ENCODE peak calls at places on chromosomes 2 and 18, in eight cellular contexts. C is Calu3, Y is myocyte, I is kidney epithelial cell, E is T-helper 1 cell, V is SJSA1, H is NCI-H1048, J is GM12865. M is an unnamed sample.

GRCh38 chr2:104851236-104852160 is 2.4 kb upstream of the POU3F3 start:
- DNase-seq in C (no peak), Y (no peak), I (no peak), E (no peak), V (no peak), H (no peak), J (no peak), M (no peak)

GRCh38 chr2:217919781-217920351 is 82.9 kb downstream of the TNS1 start:
- DNase-seq in C (no peak), Y (no peak), I (peak; percentile 73), E (no peak), V (peak; percentile 53), H (no peak), J (no peak), M (no peak)

GRCh38 chr2:20042531-20042930 is 8.9 kb downstream of the LAPTM4A start:
- DNase-seq in C (no peak), Y (no peak), I (no peak), E (no peak), V (no peak), H (no peak), J (no peak), M (no peak)

GRCh38 chr2:136664713-136665112 is 100.6 kb upstream of the THSD7B start:
- DNase-seq in C (no peak), Y (no peak), I (no peak), E (no peak), V (no peak), H (no peak), J (no peak), M (no peak)

GRCh38 chr2:96642564-96643350 is at the start of gene FER1L5:
- DNase-seq in C (no peak), Y (no peak), I (peak; percentile 48), E (no peak), V (no peak), H (no peak), J (no peak), M (no peak)

GRCh38 chr2:10448208-10448645 is at the start of gene ODC1:
- DNase-seq in C (peak; percentile 96), Y (peak; percentile 95), I (peak; percentile 37), E (peak; percentile 94), V (peak; percentile 89), H (peak; percentile 87), J (peak; percentile 98), M (peak; percentile 99)

GRCh38 chr2:120678251-120678650 is 57.4 kb upstream of the GLI2 start:
- DNase-seq in C (no peak), Y (no peak), I (no peak), E (no peak), V (no peak), H (no peak), J (no peak), M (no peak)

GRCh38 chr2:30400151-30400954 is 46.7 kb upstream of the LCLAT1 start:
- DNase-seq in C (no peak), Y (no peak), I (no peak), E (no peak), V (no peak), H (no peak), J (no peak), M (no peak)

GRCh38 chr2:16546128-16546754 is 119.4 kb downstream of the CYRIA start:
- DNase-seq in C (peak; percentile 39), Y (peak; percentile 77), I (peak; percentile 23), E (peak; percentile 7), V (peak; percentile 19), H (peak; percentile 8), J (peak; percentile 48), M (no peak)

GRCh38 chr18:59606193-59607175 is 90.7 kb downstream of the CCBE1 start:
- DNase-seq in C (no peak), Y (peak; percentile 83), I (peak; percentile 16), E (no peak), V (peak; percentile 96), H (no peak), J (no peak), M (no peak)

GRCh38 chr2:30730736-30731135 is 76.5 kb downstream of the CAPN13 start:
- DNase-seq in C (no peak), Y (no peak), I (no peak), E (no peak), V (no peak), H (no peak), J (no peak), M (no peak)

GRCh38 chr2:108084311-108084710 is 98.0 kb downstream of the SLC5A7 start:
- DNase-seq in C (no peak), Y (no peak), I (no peak), E (no peak), V (no peak), H (no peak), J (no peak), M (no peak)

GRCh38 chr2:98912221-98912851 is 23.7 kb downstream of the CRACDL start:
- DNase-seq in C (peak; percentile 53), Y (peak; percentile 96), I (peak; percentile 76), E (no peak), V (no peak), H (no peak), J (no peak), M (no peak)

GRCh38 chr2:72031346-72032115 is 116.1 kb downstream of the CYP26B1 start:
- DNase-seq in C (no peak), Y (no peak), I (no peak), E (no peak), V (no peak), H (no peak), J (no peak), M (no peak)

GRCh38 chr2:9115219-9115618 is 91.4 kb upstream of the ASAP2 start:
- DNase-seq in C (no peak), Y (no peak), I (no peak), E (no peak), V (no peak), H (no peak), J (no peak), M (no peak)

GRCh38 chr2:197674546-197674945 is 841 bp downstream of the RFTN2 start:
- DNase-seq in C (no peak), Y (peak; percentile 46), I (no peak), E (no peak), V (peak; percentile 29), H (no peak), J (no peak), M (no peak)

GRCh38 chr18:27412551-27412950 is 227.4 kb upstream of the CHST9 start:
- DNase-seq in C (no peak), Y (peak; percentile 22), I (no peak), E (no peak), V (no peak), H (no peak), J (no peak), M (no peak)

GRCh38 chr18:62702259-62702658 is 13.1 kb upstream of the PHLPP1 start:
- DNase-seq in C (no peak), Y (peak; percentile 52), I (no peak), E (no peak), V (no peak), H (no peak), J (peak; percentile 12), M (no peak)

GRCh38 chr18:36769172-36769571 is 59.6 kb downstream of the TPGS2 start:
- DNase-seq in C (no peak), Y (no peak), I (no peak), E (no peak), V (no peak), H (no peak), J (no peak), M (no peak)

GRCh38 chr2:240465268-240465764 is 29.9 kb downstream of the GPC1 start:
- DNase-seq in C (no peak), Y (no peak), I (no peak), E (no peak), V (no peak), H (no peak), J (no peak), M (no peak)

GRCh38 chr2:201448701-201449100 is 2.6 kb downstream of the TRAK2 start:
- DNase-seq in C (no peak), Y (no peak), I (no peak), E (peak; percentile 57), V (no peak), H (no peak), J (no peak), M (peak; percentile 30)

GRCh38 chr2:55159037-55159651 is 72.9 kb downstream of the CLHC1 start:
- DNase-seq in C (no peak), Y (peak; percentile 94), I (no peak), E (no peak), V (no peak), H (no peak), J (peak; percentile 50), M (no peak)

GRCh38 chr2:200086911-200087310 is 131.5 kb downstream of the MAIP1 start:
- DNase-seq in C (no peak), Y (no peak), I (no peak), E (no peak), V (no peak), H (no peak), J (no peak), M (no peak)

GRCh38 chr18:43705850-43706249 is 428.6 kb upstream of the SYT4 start:
- DNase-seq in C (no peak), Y (no peak), I (no peak), E (no peak), V (no peak), H (no peak), J (no peak), M (no peak)

GRCh38 chr2:168849610-168850009 is 40.6 kb downstream of the SPC25 start:
- DNase-seq in C (peak; percentile 87), Y (peak; percentile 45), I (no peak), E (no peak), V (no peak), H (no peak), J (peak; percentile 28), M (no peak)

GRCh38 chr2:39875914-39876267 is 96.8 kb upstream of the THUMPD2 start:
- DNase-seq in C (no peak), Y (peak; percentile 22), I (no peak), E (no peak), V (no peak), H (no peak), J (no peak), M (no peak)

GRCh38 chr2:212021947-212022346 is 516.7 kb downstream of the ERBB4 start:
- DNase-seq in C (no peak), Y (no peak), I (no peak), E (no peak), V (peak; percentile 39), H (no peak), J (no peak), M (no peak)

GRCh38 chr18:76349067-76349715 is 145.9 kb downstream of the ZNF516 start:
- DNase-seq in C (peak; percentile 70), Y (peak; percentile 76), I (peak; percentile 18), E (peak; percentile 48), V (peak; percentile 48), H (peak; percentile 8), J (peak; percentile 78), M (peak; percentile 43)

GRCh38 chr2:140808211-140808610 is 1322.6 kb downstream of the LRP1B start:
- DNase-seq in C (no peak), Y (no peak), I (no peak), E (no peak), V (no peak), H (no peak), J (no peak), M (no peak)

GRCh38 chr2:101012706-101013181 is 10.7 kb downstream of the RPL31 start:
- DNase-seq in C (peak; percentile 32), Y (peak; percentile 61), I (no peak), E (peak; percentile 22), V (peak; percentile 51), H (no peak), J (peak; percentile 51), M (peak; percentile 45)

GRCh38 chr18:32405588-32405987 is 65.1 kb downstream of the GAREM1 start:
- DNase-seq in C (no peak), Y (no peak), I (no peak), E (no peak), V (no peak), H (no peak), J (no peak), M (no peak)

GRCh38 chr2:238131761-238132462 is 6.6 kb upstream of the KLHL30 start:
- DNase-seq in C (no peak), Y (no peak), I (no peak), E (no peak), V (no peak), H (no peak), J (no peak), M (no peak)

GRCh38 chr18:77262655-77263470 is 13.2 kb downstream of the GALR1 start:
- DNase-seq in C (peak; percentile 41), Y (no peak), I (no peak), E (no peak), V (no peak), H (no peak), J (no peak), M (no peak)

GRCh38 chr18:75638223-75638596 is 210.7 kb upstream of the SMIM21 start:
- DNase-seq in C (no peak), Y (peak; percentile 94), I (no peak), E (no peak), V (peak; percentile 75), H (no peak), J (no peak), M (no peak)

M was measured in effector CD4-positive, alpha-beta T cell.